ENCODE peak calls at places on chromosomes 3 and 15, in six cellular contexts. M, A, J, S, F and G are unnamed samples.
A peak's percentile ranks its signal among the peaks of the same experiment; 100 is the strongest.

GRCh38 chr3:53166781-53167291 is 5.8 kb downstream of the PRKCD start:
- DNase-seq in M (no peak), A (peak; percentile 88), J (no peak), S (peak; percentile 69), F (no peak), G (no peak)

GRCh38 chr3:146498002-146498736 is 28.8 kb upstream of the PLSCR2 start:
- DNase-seq in M (peak; percentile 11), A (no peak), J (no peak), S (no peak), F (no peak), G (no peak)

GRCh38 chr3:46707601-46708011 is 6.4 kb downstream of the TMIE start:
- DNase-seq in M (no peak), A (peak; percentile 52), J (no peak), S (no peak), F (peak; percentile 12), G (no peak)

GRCh38 chr3:155647988-155648591 is 96.8 kb downstream of the PLCH1 start:
- DNase-seq in M (no peak), A (no peak), J (no peak), S (no peak), F (no peak), G (no peak)

GRCh38 chr3:114539525-114539924 is 245.7 kb downstream of the TIGIT start:
- DNase-seq in M (no peak), A (no peak), J (no peak), S (no peak), F (no peak), G (no peak)

GRCh38 chr15:43274136-43274535 is 7.4 kb upstream of the TGM5 start:
- DNase-seq in M (no peak), A (no peak), J (no peak), S (peak; percentile 89), F (no peak), G (no peak)

GRCh38 chr3:38583688-38584087 is 65.8 kb downstream of the SCN5A start:
- DNase-seq in M (no peak), A (no peak), J (no peak), S (no peak), F (no peak), G (no peak)

GRCh38 chr15:35506272-35506870 is 39.6 kb downstream of the DPH6 start:
- DNase-seq in M (no peak), A (no peak), J (no peak), S (no peak), F (no peak), G (no peak)

GRCh38 chr3:38713121-38713520 is 63.6 kb upstream of the SCN5A start:
- DNase-seq in M (no peak), A (no peak), J (no peak), S (no peak), F (no peak), G (no peak)

GRCh38 chr3:12990781-12991480 is 82.3 kb downstream of the IQSEC1 start:
- DNase-seq in M (no peak), A (no peak), J (no peak), S (peak; percentile 32), F (no peak), G (no peak)

GRCh38 chr3:110685630-110686029 is 386.0 kb upstream of the NECTIN3 start:
- DNase-seq in M (no peak), A (no peak), J (no peak), S (no peak), F (no peak), G (no peak)

GRCh38 chr3:54223063-54223462 is 100.7 kb downstream of the CACNA2D3 start:
- DNase-seq in M (no peak), A (no peak), J (no peak), S (no peak), F (no peak), G (no peak)

DNA sequence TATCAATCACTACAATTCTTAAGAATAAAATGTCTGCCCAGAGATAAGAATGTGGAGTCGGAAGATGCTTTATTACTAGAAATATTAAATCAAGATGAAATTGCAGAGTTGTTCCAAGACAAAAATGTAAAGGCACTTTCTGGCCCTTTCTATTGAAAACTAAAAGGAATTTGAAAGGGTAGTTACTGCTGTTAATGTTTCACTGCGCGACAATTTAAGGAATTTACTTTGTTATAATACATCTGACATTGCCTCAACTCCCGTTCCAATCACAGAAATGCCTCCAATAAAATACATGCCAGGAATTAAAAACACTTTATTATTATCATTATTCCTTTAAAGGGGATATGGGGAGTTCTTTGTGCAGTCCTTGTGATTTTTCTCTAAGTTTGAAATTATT is 26.4 kb downstream of the RSL24D1 start:
- DNase-seq in M (no peak), A (no peak), J (no peak), S (no peak), F (no peak), G (no peak)
- TF ChIP-seq CTCF in M (no peak), A (no peak), J (no peak), S (no peak), F (no peak), G (no peak)

GRCh38 chr3:185151959-185152432 is 864 bp downstream of the C3orf70 start:
- DNase-seq in M (no peak), A (no peak), J (no peak), S (no peak), F (peak; percentile 81), G (no peak)

GRCh38 chr3:185152433-185153169 is at the start of gene C3orf70:
- DNase-seq in M (no peak), A (peak; percentile 78), J (peak; percentile 43), S (peak; percentile 36), F (peak; percentile 58), G (peak; percentile 16)

GRCh38 chr3:185155678-185156077 is 2.8 kb upstream of the C3orf70 start:
- DNase-seq in M (no peak), A (no peak), J (no peak), S (no peak), F (no peak), G (no peak)

GRCh38 chr3:185153170-185153733 is 392 bp upstream of the C3orf70 start:
- DNase-seq in M (no peak), A (no peak), J (no peak), S (no peak), F (peak; percentile 67), G (no peak)

GRCh38 chr3:185153861-185154629 is 1.2 kb upstream of the C3orf70 start:
- DNase-seq in M (no peak), A (no peak), J (no peak), S (no peak), F (peak; percentile 50), G (no peak)
- TF ChIP-seq CTCF in M (no peak), A (no peak), J (no peak), S (no peak), F (no peak), G (no peak)

GRCh38 chr3:126745760-126746394 is 41.8 kb downstream of the CHCHD6 start:
- DNase-seq in M (no peak), A (peak; percentile 88), J (no peak), S (peak; percentile 92), F (no peak), G (no peak)
- TF ChIP-seq CTCF in M (no peak), A (no peak), J (no peak), S (no peak), F (no peak), G (no peak)

GRCh38 chr3:77159182-77159581 is 119.3 kb downstream of the ROBO2 start:
- DNase-seq in M (no peak), A (no peak), J (no peak), S (no peak), F (no peak), G (no peak)
- TF ChIP-seq CTCF in M (no peak), A (no peak), J (peak; percentile 58), S (no peak), F (peak; percentile 20), G (no peak)

DNA sequence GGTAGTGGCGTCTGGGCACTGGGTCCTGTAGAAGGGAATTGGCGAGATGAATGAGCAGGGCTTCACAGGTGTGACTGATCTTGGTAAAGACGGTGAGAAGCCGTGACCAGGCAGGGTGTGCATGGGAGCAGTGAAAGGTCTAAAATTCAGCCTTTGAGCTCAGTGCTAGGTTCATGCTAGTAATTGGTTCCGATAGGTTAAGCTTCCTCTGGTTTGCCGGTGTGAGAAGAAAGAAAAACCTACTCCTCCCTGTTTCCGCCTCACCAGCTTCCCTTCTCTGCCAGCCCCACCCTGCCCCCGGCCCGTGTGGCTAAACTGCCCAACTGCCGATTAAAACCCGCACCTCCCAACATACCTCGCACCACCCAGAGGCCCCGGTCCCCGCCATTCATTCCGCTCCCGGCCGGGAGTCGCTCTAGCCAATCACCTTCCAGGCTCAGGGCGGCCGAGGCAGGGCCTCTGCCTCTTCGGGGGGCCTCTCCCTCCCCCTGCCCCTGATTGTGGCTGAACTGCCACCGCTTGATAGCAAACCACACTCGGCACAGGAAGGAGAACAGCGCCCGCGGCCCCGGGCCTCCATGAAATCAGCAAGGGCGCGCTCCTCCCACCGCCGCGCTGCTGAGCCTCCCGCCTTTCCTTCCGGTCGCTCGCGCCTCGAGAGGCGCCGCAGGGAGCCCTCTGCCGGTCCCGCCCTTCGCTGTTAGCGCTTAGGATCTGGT is 7.3 kb upstream of the NRROS start:
- DNase-seq in M (peak; percentile 84), A (peak; percentile 94), J (peak; percentile 85), S (peak; percentile 72), F (peak; percentile 89), G (peak; percentile 82)
- TF ChIP-seq CTCF in M (no peak), A (peak; percentile 43), J (peak; percentile 16), S (no peak), F (no peak), G (no peak)

GRCh38 chr3:164687902-164688301 is 390.4 kb downstream of the SI start:
- DNase-seq in M (no peak), A (no peak), J (no peak), S (no peak), F (no peak), G (no peak)
- TF ChIP-seq CTCF in M (no peak), A (no peak), J (no peak), S (no peak), F (no peak), G (no peak)